ENCODE peak calls at places on chromosomes 3 and 15, in four cellular contexts. P is pancreas, I is AG09309, T is cardiac fibroblast. E is an unnamed sample.

GRCh38 chr3:195160257-195160898 is 110.6 kb downstream of the XXYLT1 start:
- DNase-seq in P (no peak), T (peak; percentile 67), I (no peak), E (no peak)

GRCh38 chr3:45119824-45120614 is 26.2 kb downstream of the CDCP1 start:
- DNase-seq in T (peak; percentile 42), P (no peak), I (no peak), E (no peak)

GRCh38 chr3:57559526-57559925 is 3.5 kb downstream of the PDE12 start:
- DNase-seq in I (no peak), T (peak; percentile 58), P (no peak), E (no peak)

GRCh38 chr3:37711721-37712120 is 150.0 kb upstream of the CTDSPL start:
- DNase-seq in I (no peak), P (no peak), T (no peak), E (no peak)

GRCh38 chr3:159766563-159767185 is 222.0 kb upstream of the IL12A start:
- DNase-seq in I (no peak), T (peak; percentile 59), P (no peak), E (no peak)

GRCh38 chr15:79738198-79738597 is 158.6 kb downstream of the MTHFS start:
- DNase-seq in T (no peak), I (no peak), P (no peak), E (no peak)

GRCh38 chr3:139458348-139458747 is 18.0 kb downstream of the RBP2 start:
- DNase-seq in T (no peak), I (no peak), P (no peak), E (no peak)

GRCh38 chr15:92886229-92886628 is 13.9 kb upstream of the CHD2 start:
- DNase-seq in I (no peak), P (no peak), T (no peak), E (no peak)

GRCh38 chr3:69441028-69441427 is 55.1 kb upstream of the FRMD4B start:
- DNase-seq in I (no peak), T (no peak), P (no peak), E (no peak)

GRCh38 chr15:39582977-39583585 is 2.2 kb downstream of the THBS1 start:
- DNase-seq in P (no peak), I (no peak), T (no peak), E (no peak)
- H3K4me3 ChIP-seq in P (peak overlapping the region; percentile 66), I (peak overlapping the region; percentile 68), T (peak overlapping the region; percentile 80), E (peak overlapping the region; percentile 7)

GRCh38 chr3:187027531-187027936 is 97.2 kb downstream of the ST6GAL1 start:
- DNase-seq in P (no peak), T (no peak), I (no peak), E (no peak)

GRCh38 chr3:187025254-187025655 is 94.9 kb downstream of the ST6GAL1 start:
- DNase-seq in I (no peak), T (no peak), P (no peak), E (no peak)

GRCh38 chr3:187024561-187025226 is 94.4 kb downstream of the ST6GAL1 start:
- DNase-seq in I (no peak), T (no peak), P (no peak), E (no peak)

GRCh38 chr3:187025656-187026320 is 95.5 kb downstream of the ST6GAL1 start:
- DNase-seq in P (no peak), T (no peak), I (no peak), E (no peak)

DNA sequence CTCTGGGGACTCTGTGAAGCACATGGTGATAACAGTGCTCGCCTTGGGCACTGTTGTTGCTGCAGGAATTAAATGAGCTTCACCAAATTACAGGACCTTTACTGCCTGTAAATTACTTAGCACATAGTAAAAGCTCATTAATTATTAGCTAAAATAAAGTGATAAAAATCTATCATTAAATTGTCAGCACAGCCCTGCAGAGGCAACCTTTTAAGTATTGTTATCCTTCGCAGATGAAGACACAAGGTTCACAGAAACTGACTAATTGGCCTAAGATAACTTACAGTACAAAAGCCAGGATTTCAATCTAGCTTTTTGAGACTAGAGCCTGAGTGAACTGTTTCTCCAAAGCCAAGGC is 96.0 kb downstream of the ST6GAL1 start:
- DNase-seq in T (no peak), I (no peak), P (no peak), E (no peak)
- H3K4me3 ChIP-seq in T (no peak overlapping the region), I (no peak overlapping the region), P (no peak overlapping the region), E (no peak overlapping the region)

DNA sequence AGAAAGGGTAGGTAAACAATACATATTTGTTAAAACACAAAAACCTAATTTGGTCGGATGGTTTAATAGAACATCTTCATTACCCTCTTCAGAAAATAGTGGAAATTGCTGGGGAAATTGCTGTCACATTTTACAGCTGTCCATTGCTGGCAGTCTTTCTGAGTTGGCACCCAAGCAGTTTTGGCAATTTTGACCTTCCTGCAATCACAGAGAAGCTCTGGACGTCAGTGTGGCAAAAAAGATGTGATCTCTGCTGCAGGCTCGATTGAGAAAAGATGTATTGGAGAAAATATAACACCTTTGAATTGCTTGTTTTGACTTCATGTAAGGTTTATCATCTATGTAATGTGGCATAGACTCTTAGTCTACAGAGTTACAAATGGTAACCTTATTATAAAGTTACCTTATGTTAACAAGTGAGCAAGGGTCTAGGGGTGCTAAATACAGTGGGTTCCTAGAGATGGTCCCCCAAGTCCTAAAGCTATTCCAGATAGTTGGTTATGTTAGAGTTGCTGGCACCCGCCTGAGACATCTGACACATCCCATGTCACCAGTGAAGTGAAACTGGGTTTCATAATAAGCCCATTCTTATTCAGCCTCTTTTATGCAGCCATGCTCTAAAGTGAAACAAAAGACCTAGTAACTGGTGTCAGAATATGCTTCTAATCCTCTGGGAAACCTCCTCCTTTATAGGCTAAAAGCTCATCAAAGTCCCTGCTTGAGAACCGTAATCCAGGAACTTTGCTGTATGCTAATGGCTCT is 14.0 kb downstream of the UBE2E1 start:
- DNase-seq in P (no peak), I (no peak), T (no peak), E (no peak)
- H3K4me3 ChIP-seq in P (no peak overlapping the region), I (no peak overlapping the region), T (no peak overlapping the region), E (no peak overlapping the region)

DNA sequence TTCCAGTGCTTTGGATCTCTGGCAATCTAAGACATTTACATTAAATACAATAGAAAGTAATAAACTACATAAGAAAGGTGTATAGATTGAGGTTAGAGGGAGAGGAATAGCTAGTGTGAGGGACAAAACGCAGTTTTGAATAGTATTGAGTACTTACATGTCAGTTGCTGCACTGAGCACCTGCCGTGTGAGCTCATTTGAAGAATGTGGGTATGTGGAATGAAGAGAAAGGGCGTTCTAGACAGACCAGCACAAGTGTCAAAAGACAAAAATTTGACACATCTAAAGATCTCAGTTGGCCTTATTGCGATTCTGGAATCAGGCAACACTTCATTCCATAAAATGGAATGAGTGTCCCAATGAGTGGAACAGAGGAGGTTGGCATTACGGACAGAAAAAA is 769 bp upstream of the ICE2 start:
- DNase-seq in P (no peak), T (no peak), I (no peak), E (peak; percentile 39)
- H3K4me3 ChIP-seq in P (peak overlapping the region; percentile 86), T (peak overlapping the region; percentile 72), I (peak overlapping the region; percentile 77), E (no peak overlapping the region)

DNA sequence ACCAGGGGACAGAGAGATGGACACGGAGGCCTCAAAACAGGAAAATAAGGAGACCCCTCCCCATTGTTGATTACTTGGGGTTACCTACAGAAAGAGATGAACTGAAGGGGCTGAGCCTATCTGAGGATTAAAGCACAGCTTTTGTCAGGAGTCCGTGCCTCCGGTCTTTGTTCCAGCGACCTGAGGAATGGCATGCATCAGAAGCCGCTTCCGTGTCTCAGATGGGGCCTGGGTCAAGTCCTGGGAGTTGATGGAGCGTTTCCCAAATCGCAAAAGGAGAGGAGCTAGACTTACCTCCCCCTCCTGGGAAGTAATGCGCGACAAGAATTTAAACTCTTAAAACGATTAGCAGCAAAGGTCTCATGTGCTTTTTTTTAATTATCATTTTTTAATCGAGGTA is 1.0 kb upstream of the ALDH1A3 start:
- DNase-seq in I (no peak), P (no peak), T (no peak), E (no peak)
- H3K4me3 ChIP-seq in I (no peak overlapping the region), P (peak overlapping the region; percentile 63), T (no peak overlapping the region), E (no peak overlapping the region)

GRCh38 chr3:32319607-32320006 is 72.0 kb upstream of the CMTM7 start:
- DNase-seq in T (no peak), P (no peak), I (no peak), E (no peak)

GRCh38 chr3:32323605-32324004 is 68.0 kb upstream of the CMTM7 start:
- DNase-seq in P (no peak), I (no peak), T (no peak), E (no peak)

GRCh38 chr3:32320080-32320479 is 71.6 kb upstream of the CMTM7 start:
- DNase-seq in I (no peak), T (no peak), P (no peak), E (no peak)

GRCh38 chr3:32322311-32322710 is 69.3 kb upstream of the CMTM7 start:
- DNase-seq in P (no peak), T (no peak), I (no peak), E (no peak)

GRCh38 chr3:32321095-32321835 is 70.4 kb upstream of the CMTM7 start:
- DNase-seq in I (no peak), P (no peak), T (no peak), E (no peak)
- H3K4me3 ChIP-seq in I (no peak overlapping the region), P (no peak overlapping the region), T (no peak overlapping the region), E (no peak overlapping the region)